ENCODE peak calls at places on chromosomes 5 and 9, in six cellular contexts. H is GM23248; O is psoas muscle; E is CD4-positive, CD25-positive, alpha-beta regulatory T cell; W is endothelial cell of umbilical vein; I is body of pancreas. U is an unnamed sample.

GRCh38 chr9:111876179-111876578 is 20.4 kb upstream of the UGCG start:
- DNase-seq in H (no peak), O (no peak), E (no peak), W (no peak), I (no peak), U (no peak)

GRCh38 chr5:20610650-20611049 is 622.6 kb upstream of the CDH18 start:
- DNase-seq in H (no peak), O (no peak), E (no peak), W (no peak), I (no peak), U (no peak)

GRCh38 chr5:51384281-51384840 is 1.1 kb downstream of the ISL1 start:
- DNase-seq in H (no peak), O (no peak), E (no peak), W (peak), I (no peak), U (no peak)

GRCh38 chr5:98927242-98927987 is 1.4 kb downstream of the CHD1 start:
- DNase-seq in H (peak), O (no peak), E (peak), W (peak), I (peak), U (no peak)

GRCh38 chr9:81871695-81872094 is 56.5 kb upstream of the SPATA31D4 start:
- DNase-seq in H (peak), O (no peak), E (no peak), W (peak), I (no peak), U (no peak)

GRCh38 chr9:130931508-130932150 is 7.4 kb downstream of the FIBCD1 start:
- DNase-seq in H (peak), O (no peak), E (no peak), W (no peak), I (no peak), U (no peak)

GRCh38 chr5:171614511-171614910 is 171.1 kb upstream of the SMIM23 start:
- DNase-seq in H (no peak), O (no peak), E (no peak), W (no peak), I (no peak), U (no peak)

GRCh38 chr9:12815895-12816294 is 41.1 kb downstream of the LURAP1L start:
- DNase-seq in H (peak), O (no peak), E (no peak), W (no peak), I (no peak), U (no peak)

GRCh38 chr5:134141346-134142050 is 27.0 kb downstream of the TCF7 start:
- DNase-seq in H (peak), O (no peak), E (no peak), W (no peak), I (peak), U (no peak)

GRCh38 chr5:124675921-124676846 is 70.3 kb downstream of the ZNF608 start:
- DNase-seq in H (no peak), O (no peak), E (no peak), W (no peak), I (no peak), U (no peak)

GRCh38 chr5:158463971-158464370 is 605.0 kb upstream of the CLINT1 start:
- DNase-seq in H (peak), O (peak), E (no peak), W (no peak), I (no peak), U (no peak)

GRCh38 chr5:105529851-105530250 is 1967.3 kb upstream of the NUDT12 start:
- DNase-seq in H (no peak), O (no peak), E (no peak), W (no peak), I (no peak), U (no peak)

GRCh38 chr9:35816708-35817107 is 1.9 kb upstream of the HINT2 start:
- DNase-seq in H (no peak), O (no peak), E (no peak), W (no peak), I (no peak), U (no peak)

GRCh38 chr9:21095561-21095960 is 17.8 kb upstream of the IFNB1 start:
- DNase-seq in H (no peak), O (no peak), E (no peak), W (no peak), I (no peak), U (no peak)

GRCh38 chr5:107112207-107112606 is 558.5 kb downstream of the EFNA5 start:
- DNase-seq in H (no peak), O (no peak), E (no peak), W (no peak), I (no peak), U (peak)

GRCh38 chr5:78554595-78554994 is 94.0 kb downstream of the LHFPL2 start:
- DNase-seq in H (no peak), O (no peak), E (no peak), W (no peak), I (no peak), U (no peak)

GRCh38 chr5:67528953-67529352 is 332.4 kb upstream of the CD180 start:
- DNase-seq in H (no peak), O (no peak), E (no peak), W (no peak), I (no peak), U (no peak)

GRCh38 chr9:90290716-90291485 is 351.7 kb downstream of the DIRAS2 start:
- DNase-seq in H (no peak), O (no peak), E (no peak), W (no peak), I (no peak), U (no peak)

GRCh38 chr5:149636861-149637246 is 55.6 kb downstream of the ARHGEF37 start:
- DNase-seq in H (peak), O (no peak), E (peak), W (peak), I (peak), U (peak)

GRCh38 chr5:194102-194501 is 2.8 kb downstream of the LRRC14B start:
- DNase-seq in H (no peak), O (no peak), E (no peak), W (no peak), I (no peak), U (no peak)

GRCh38 chr9:35738186-35738585 is 5.7 kb downstream of the CREB3 start:
- DNase-seq in H (no peak), O (no peak), E (no peak), W (no peak), I (no peak), U (no peak)

GRCh38 chr9:81686614-81687520 is 2.5 kb downstream of the TLE1 start:
- DNase-seq in H (peak), O (peak), E (no peak), W (peak), I (peak), U (no peak)

DNA sequence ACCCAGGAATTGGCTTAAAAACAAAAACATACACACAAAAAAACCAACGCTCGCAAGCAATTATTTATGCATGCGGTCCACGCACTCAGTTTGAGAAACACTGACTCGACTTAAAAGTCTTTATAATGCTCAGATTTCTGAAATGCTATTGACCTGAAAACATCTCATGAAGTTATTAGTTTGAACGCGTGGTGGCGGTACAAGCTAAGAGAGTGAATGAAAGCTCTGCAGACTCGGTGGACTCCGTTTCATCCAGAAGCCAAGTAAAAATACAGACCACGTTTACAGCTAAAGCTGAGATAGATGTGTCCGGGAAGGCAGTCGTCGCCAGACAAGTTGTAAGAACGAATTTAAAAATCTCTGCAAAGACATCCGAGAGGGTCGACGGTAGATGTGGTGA is at the start of gene PCDHB6:
- DNase-seq in H (peak), O (no peak), E (no peak), W (peak), I (no peak), U (no peak)
- H3K4me3 ChIP-seq in H (peak), O (peak), E (no peak), W (no peak), I (no peak), U (no peak)

GRCh38 chr5:93078082-93079038 is 502.7 kb downstream of the NR2F1-AS1 start:
- DNase-seq in H (peak), O (peak), E (no peak), W (peak), I (peak), U (peak)
- H3K4me3 ChIP-seq in H (peak), O (no peak), E (no peak), W (no peak), I (no peak), U (no peak)

GRCh38 chr9:38066907-38067610 is 2.0 kb downstream of the SHB start:
- DNase-seq in H (peak), O (peak), E (peak), W (peak), I (peak), U (no peak)

GRCh38 chr9:38066167-38066906 is 2.7 kb downstream of the SHB start:
- DNase-seq in H (peak), O (no peak), E (no peak), W (no peak), I (peak), U (no peak)

GRCh38 chr9:38067611-38067891 is 1.5 kb downstream of the SHB start:
- DNase-seq in H (peak), O (peak), E (no peak), W (no peak), I (peak), U (no peak)

GRCh38 chr9:38064842-38065368 is 4.1 kb downstream of the SHB start:
- DNase-seq in H (no peak), O (no peak), E (no peak), W (no peak), I (no peak), U (no peak)

DNA sequence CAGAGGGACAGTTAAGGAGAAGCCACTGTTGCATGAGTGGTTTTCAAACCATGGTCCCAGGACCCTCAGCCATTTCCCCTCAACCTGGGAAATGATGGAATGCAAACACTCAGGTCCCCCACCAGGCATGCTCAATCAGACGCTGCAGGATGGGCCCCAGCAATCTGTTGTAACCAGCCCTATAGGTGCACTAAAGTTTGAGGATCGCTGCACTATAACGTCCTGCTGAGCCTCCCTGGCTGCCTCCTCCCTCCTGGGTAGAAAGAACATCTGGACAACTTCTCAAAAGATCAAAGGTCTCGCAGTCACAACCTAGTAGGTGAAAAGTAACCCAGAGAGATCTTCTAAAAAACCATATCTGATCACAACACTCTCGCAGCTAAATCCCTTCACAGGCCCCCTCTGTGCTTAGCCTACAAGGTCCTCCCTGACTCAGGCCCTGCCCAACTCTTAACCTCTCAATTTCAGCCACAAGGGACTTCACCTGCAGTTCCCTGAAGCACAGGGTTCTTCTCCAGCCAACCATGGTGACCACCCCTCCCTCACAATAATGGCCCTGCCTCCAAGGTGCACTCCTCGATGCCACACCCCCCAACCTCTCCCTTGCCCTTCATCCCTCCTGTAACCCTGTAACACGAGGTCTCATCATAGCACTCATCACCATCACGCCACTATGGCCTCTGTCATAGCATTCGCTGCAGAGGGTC is 3.5 kb downstream of the SHB start:
- DNase-seq in H (no peak), O (no peak), E (no peak), W (no peak), I (no peak), U (no peak)
- H3K4me3 ChIP-seq in H (peak), O (peak), E (no peak), W (no peak), I (no peak), U (peak)

GRCh38 chr5:16937023-16937379 is 913 bp upstream of the MYO10 start:
- DNase-seq in H (peak), O (no peak), E (no peak), W (no peak), I (peak), U (no peak)
- H3K4me3 ChIP-seq in H (peak), O (peak), E (no peak), W (no peak), I (no peak), U (peak)

GRCh38 chr5:1930880-1931589 is 48.3 kb upstream of the IRX4 start:
- DNase-seq in H (peak), O (peak), E (no peak), W (no peak), I (peak), U (no peak)
- H3K4me3 ChIP-seq in H (no peak), O (peak), E (no peak), W (no peak), I (peak), U (no peak)

GRCh38 chr5:115087951-115088350 is 81.8 kb downstream of the TRIM36 start:
- DNase-seq in H (no peak), O (no peak), E (no peak), W (no peak), I (no peak), U (no peak)
- H3K4me3 ChIP-seq in H (no peak), O (no peak), E (no peak), W (no peak), I (no peak), U (no peak)

DNA sequence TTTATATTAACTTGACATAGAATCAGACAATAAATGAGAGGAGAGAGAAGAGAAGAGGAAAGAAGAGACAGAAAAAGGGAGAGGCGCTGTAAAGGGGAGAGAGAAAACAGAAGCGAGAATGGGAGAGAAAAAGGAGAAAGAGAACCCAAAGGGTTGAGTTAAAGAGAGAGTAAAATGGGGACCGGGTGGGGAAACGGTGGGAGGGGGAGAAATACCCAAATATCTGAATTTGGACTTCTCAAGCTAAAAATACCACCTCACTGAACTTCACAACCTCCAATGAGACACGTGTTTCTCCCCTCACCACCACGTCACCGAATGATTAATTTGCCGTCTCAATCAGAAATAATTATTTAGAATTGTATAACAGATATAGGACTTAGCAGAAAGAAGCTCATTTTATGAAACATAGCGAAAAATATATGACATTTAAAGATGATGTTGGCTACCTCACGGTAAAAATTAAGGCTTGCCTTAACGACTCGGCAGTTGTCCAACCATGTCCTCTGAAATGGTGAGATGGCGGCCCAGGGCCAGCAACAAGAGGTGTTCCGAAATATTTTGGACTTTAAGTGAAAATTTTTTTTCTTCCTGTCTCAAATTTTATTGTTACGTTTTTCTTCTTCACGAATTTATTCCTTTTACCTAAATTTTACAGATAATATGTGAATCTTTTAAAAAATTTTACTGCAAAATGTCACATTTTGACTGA is 204.0 kb downstream of the MEF2C start:
- DNase-seq in H (no peak), O (no peak), E (no peak), W (no peak), I (no peak), U (no peak)
- H3K4me3 ChIP-seq in H (no peak), O (no peak), E (no peak), W (no peak), I (no peak), U (no peak)

DNA sequence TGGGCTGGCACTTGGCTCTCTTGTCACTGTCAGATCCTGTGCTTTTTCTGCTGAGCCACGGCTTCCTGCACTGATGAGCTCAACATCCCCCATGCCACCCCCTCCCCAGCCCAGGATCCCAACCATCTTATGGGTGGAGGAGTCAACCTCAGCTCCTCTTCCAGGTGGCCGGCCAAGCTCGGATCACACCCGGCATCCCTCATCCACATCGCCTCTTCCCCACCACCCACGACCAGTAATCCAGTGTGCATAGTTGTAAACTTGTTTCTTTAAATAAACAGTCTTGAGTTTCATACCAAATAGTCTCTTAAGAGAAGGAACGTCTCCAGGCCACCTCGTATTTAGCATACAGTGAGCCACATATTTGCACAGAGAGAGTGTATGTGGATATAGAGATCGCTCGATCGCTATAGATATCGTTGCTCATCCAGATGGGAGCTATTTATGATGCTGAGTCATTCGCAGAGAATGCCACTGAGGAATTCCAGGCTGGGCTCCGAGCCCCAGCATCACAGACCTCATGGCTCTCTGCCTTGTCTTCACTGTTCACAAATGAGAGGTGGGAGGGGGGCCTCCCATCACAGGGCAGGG is 61.8 kb upstream of the CPLX2 start:
- DNase-seq in H (peak), O (no peak), E (no peak), W (no peak), I (no peak), U (peak)
- H3K4me3 ChIP-seq in H (no peak), O (no peak), E (no peak), W (no peak), I (no peak), U (no peak)

GRCh38 chr5:132420706-132421272 is 51.3 kb downstream of the SLC22A5 start:
- DNase-seq in H (peak), O (no peak), E (no peak), W (peak), I (peak), U (no peak)
- H3K4me3 ChIP-seq in H (no peak), O (no peak), E (peak), W (no peak), I (no peak), U (no peak)

DNA sequence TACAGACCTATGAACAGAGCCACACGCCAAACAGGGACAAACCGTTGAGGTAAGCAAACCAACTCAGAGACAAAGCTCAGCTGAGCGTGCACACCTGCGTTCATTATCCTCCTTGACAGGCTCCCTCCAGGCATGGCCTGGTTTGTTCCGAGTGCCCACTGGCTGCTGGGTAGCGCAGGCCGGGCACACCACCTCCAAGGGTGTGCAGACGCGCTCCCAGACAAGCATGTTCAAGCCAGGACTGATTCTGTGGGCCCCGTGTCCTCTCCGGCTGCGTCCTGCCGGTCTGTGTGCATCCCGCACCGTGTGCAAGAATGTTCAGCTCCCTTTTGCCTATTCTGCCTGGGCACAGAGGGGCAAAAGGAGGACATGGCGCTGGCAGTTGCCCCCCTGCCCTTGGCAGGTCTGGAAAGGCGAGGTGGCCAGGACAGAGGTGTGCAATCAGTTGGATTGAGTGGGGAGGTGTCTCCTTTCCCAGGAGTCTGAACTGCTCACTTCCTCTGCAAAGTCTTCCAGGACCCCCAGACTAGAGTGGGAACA is 504 bp upstream of the SMIM32 start:
- DNase-seq in H (peak), O (no peak), E (no peak), W (no peak), I (no peak), U (no peak)
- H3K4me3 ChIP-seq in H (peak), O (peak), E (no peak), W (no peak), I (no peak), U (no peak)

U was measured in HFF-Myc.